ENCODE peak calls at places on chromosomes 7 and 10, in ten cellular contexts. S, C, I, Q, X, W, J, Y, U and F are unnamed samples.

GRCh38 chr10:100683545-100684127 is 61.7 kb upstream of the PAX2 start:
- DNase-seq in S (no peak), C (no peak), I (no peak), Q (no peak), X (no peak), W (peak), J (peak), Y (no peak), U (no peak), F (no peak)

GRCh38 chr10:93462881-93463280 is 19.3 kb downstream of the MYOF start:
- DNase-seq in S (peak), C (peak), I (peak), Q (no peak), X (no peak), W (no peak), J (no peak), Y (peak), U (peak), F (no peak)

GRCh38 chr7:112779667-112780066 is 10.5 kb downstream of the TMEM168 start:
- DNase-seq in S (no peak), C (peak), I (peak), Q (no peak), X (no peak), W (no peak), J (no peak), Y (no peak), U (peak), F (no peak)

GRCh38 chr10:126186746-126187145 is 201.5 kb downstream of the ADAM12 start:
- DNase-seq in S (no peak), C (peak), I (no peak), Q (no peak), X (no peak), W (no peak), J (no peak), Y (no peak), U (no peak), F (no peak)

GRCh38 chr7:105613611-105614330 is 32.5 kb upstream of the EFCAB10 start:
- DNase-seq in S (no peak), C (no peak), I (no peak), Q (no peak), X (no peak), W (no peak), J (no peak), Y (no peak), U (no peak), F (no peak)

GRCh38 chr10:84540022-84540616 is 211.7 kb downstream of the CCSER2 start:
- DNase-seq in S (peak), C (peak), I (peak), Q (peak), X (no peak), W (no peak), J (no peak), Y (peak), U (peak), F (peak)

GRCh38 chr7:47482013-47482761 is 99.7 kb downstream of the TNS3 start:
- DNase-seq in S (peak), C (peak), I (peak), Q (peak), X (no peak), W (no peak), J (no peak), Y (peak), U (peak), F (peak)

GRCh38 chr7:137606061-137606674 is 240.6 kb downstream of the DGKI start:
- DNase-seq in S (peak), C (peak), I (peak), Q (peak), X (peak), W (no peak), J (peak), Y (peak), U (peak), F (peak)

GRCh38 chr7:949021-949934 is 5.2 kb downstream of the ADAP1 start:
- DNase-seq in S (no peak), C (no peak), I (no peak), Q (no peak), X (no peak), W (no peak), J (no peak), Y (no peak), U (no peak), F (no peak)

GRCh38 chr10:75611081-75611971 is 179.9 kb downstream of the LRMDA start:
- DNase-seq in S (no peak), C (no peak), I (no peak), Q (no peak), X (no peak), W (no peak), J (no peak), Y (no peak), U (no peak), F (no peak)

GRCh38 chr10:76576276-76576962 is 1061.2 kb downstream of the KCNMA1 start:
- DNase-seq in S (peak), C (peak), I (peak), Q (no peak), X (no peak), W (no peak), J (no peak), Y (peak), U (peak), F (peak)

GRCh38 chr10:111440501-111440900 is 363.7 kb downstream of the ADRA2A start:
- DNase-seq in S (no peak), C (no peak), I (no peak), Q (no peak), X (no peak), W (no peak), J (no peak), Y (no peak), U (no peak), F (no peak)

GRCh38 chr7:408651-409343 is 110.8 kb downstream of the PDGFA start:
- DNase-seq in S (no peak), C (no peak), I (no peak), Q (no peak), X (no peak), W (no peak), J (no peak), Y (no peak), U (no peak), F (no peak)

GRCh38 chr7:137992738-137993394 is 9.0 kb downstream of the CREB3L2 start:
- DNase-seq in S (peak), C (peak), I (peak), Q (no peak), X (no peak), W (peak), J (no peak), Y (peak), U (peak), F (peak)

GRCh38 chr10:37638569-37638968 is 218.8 kb downstream of the ZNF248 start:
- DNase-seq in S (no peak), C (no peak), I (no peak), Q (no peak), X (no peak), W (no peak), J (no peak), Y (no peak), U (no peak), F (no peak)

GRCh38 chr10:84600947-84601346 is 272.6 kb downstream of the CCSER2 start:
- DNase-seq in S (no peak), C (no peak), I (no peak), Q (no peak), X (no peak), W (no peak), J (no peak), Y (no peak), U (no peak), F (no peak)

GRCh38 chr10:84196941-84197340 is 2.6 kb downstream of the CDHR1 start:
- DNase-seq in S (no peak), C (no peak), I (no peak), Q (no peak), X (no peak), W (no peak), J (no peak), Y (no peak), U (no peak), F (no peak)

GRCh38 chr10:91294134-91294906 is 73.9 kb downstream of the PCGF5 start:
- DNase-seq in S (no peak), C (no peak), I (no peak), Q (no peak), X (no peak), W (no peak), J (no peak), Y (peak), U (no peak), F (peak)

GRCh38 chr10:10490187-10490980 is 527.3 kb upstream of the CELF2 start:
- DNase-seq in S (peak), C (no peak), I (no peak), Q (no peak), X (no peak), W (no peak), J (no peak), Y (peak), U (no peak), F (peak)

GRCh38 chr7:98559958-98560357 is 57.1 kb upstream of the NPTX2 start:
- DNase-seq in S (no peak), C (no peak), I (no peak), Q (no peak), X (peak), W (peak), J (peak), Y (no peak), U (no peak), F (no peak)

GRCh38 chr7:139602143-139602722 is 78.7 kb downstream of the CLEC2L start:
- DNase-seq in S (peak), C (peak), I (peak), Q (peak), X (peak), W (no peak), J (peak), Y (peak), U (peak), F (peak)

GRCh38 chr7:101814996-101815825 is 2.2 kb upstream of the CUX1 start:
- DNase-seq in S (no peak), C (peak), I (no peak), Q (no peak), X (peak), W (peak), J (peak), Y (no peak), U (no peak), F (no peak)

GRCh38 chr7:21135437-21135836 is 292.4 kb upstream of the SP4 start:
- DNase-seq in S (no peak), C (no peak), I (no peak), Q (no peak), X (no peak), W (no peak), J (no peak), Y (no peak), U (no peak), F (no peak)

GRCh38 chr10:97475936-97476594 is 22.2 kb downstream of the MMS19 start:
- DNase-seq in S (peak), C (peak), I (peak), Q (no peak), X (no peak), W (no peak), J (no peak), Y (peak), U (peak), F (peak)

GRCh38 chr10:96073722-96074121 is 30.3 kb downstream of the CCNJ start:
- DNase-seq in S (peak), C (peak), I (peak), Q (no peak), X (no peak), W (peak), J (no peak), Y (peak), U (peak), F (peak)

GRCh38 chr7:90474284-90475210 is 5.1 kb downstream of the PTTG1IP2 start:
- DNase-seq in S (peak), C (peak), I (peak), Q (peak), X (no peak), W (no peak), J (no peak), Y (peak), U (peak), F (peak)

GRCh38 chr7:143305423-143306070 is 10.4 kb upstream of the CLCN1 start:
- DNase-seq in S (peak), C (peak), I (peak), Q (no peak), X (peak), W (peak), J (peak), Y (no peak), U (peak), F (peak)

GRCh38 chr10:24272374-24272773 is 63.4 kb downstream of the KIAA1217 start:
- DNase-seq in S (peak), C (peak), I (peak), Q (no peak), X (no peak), W (no peak), J (peak), Y (peak), U (no peak), F (no peak)

GRCh38 chr7:66013938-66014337 is 31.9 kb upstream of the GUSB start:
- DNase-seq in S (peak), C (peak), I (peak), Q (no peak), X (peak), W (no peak), J (peak), Y (peak), U (peak), F (peak)

GRCh38 chr7:22725585-22725984 is 1.4 kb upstream of the IL6 start:
- DNase-seq in S (peak), C (peak), I (peak), Q (no peak), X (peak), W (no peak), J (peak), Y (no peak), U (peak), F (peak)

GRCh38 chr10:5951167-5951711 is 26.1 kb downstream of the IL15RA start:
- DNase-seq in S (peak), C (peak), I (no peak), Q (no peak), X (no peak), W (peak), J (no peak), Y (peak), U (peak), F (peak)

GRCh38 chr10:14578060-14578952 is 196.4 kb downstream of the FAM107B start:
- DNase-seq in S (peak), C (peak), I (peak), Q (no peak), X (no peak), W (no peak), J (peak), Y (peak), U (no peak), F (no peak)

GRCh38 chr10:64867501-64867962 is 1346.3 kb downstream of the REEP3 start:
- DNase-seq in S (no peak), C (no peak), I (no peak), Q (no peak), X (no peak), W (no peak), J (no peak), Y (no peak), U (no peak), F (no peak)

GRCh38 chr7:122453432-122453831 is 148.9 kb upstream of the FEZF1 start:
- DNase-seq in S (no peak), C (no peak), I (no peak), Q (no peak), X (no peak), W (no peak), J (no peak), Y (no peak), U (no peak), F (no peak)

GRCh38 chr10:50846753-50847152 is 38.7 kb downstream of the A1CF start:
- DNase-seq in S (no peak), C (peak), I (peak), Q (no peak), X (peak), W (no peak), J (peak), Y (peak), U (peak), F (no peak)

GRCh38 chr7:359226-359775 is 69.3 kb downstream of the FOXL3 start:
- DNase-seq in S (no peak), C (no peak), I (no peak), Q (no peak), X (no peak), W (no peak), J (no peak), Y (no peak), U (no peak), F (no peak)

GRCh38 chr7:73647725-73648592 is 19.7 kb upstream of the VPS37D start:
- DNase-seq in S (no peak), C (no peak), I (no peak), Q (no peak), X (peak), W (no peak), J (peak), Y (no peak), U (no peak), F (no peak)

GRCh38 chr10:114881916-114882315 is 56.1 kb upstream of the TRUB1 start:
- DNase-seq in S (no peak), C (no peak), I (peak), Q (no peak), X (no peak), W (no peak), J (no peak), Y (no peak), U (no peak), F (no peak)
- H3K4me3 ChIP-seq in S (no peak), C (no peak), I (no peak), Q (no peak), X (no peak), W (no peak), J (no peak), Y (no peak), U (no peak), F (no peak)

GRCh38 chr7:27117687-27118491 is 12.7 kb downstream of the HOXA4 start:
- DNase-seq in S (peak), C (no peak), I (no peak), Q (no peak), X (no peak), W (no peak), J (peak), Y (peak), U (peak), F (no peak)
- H3K4me3 ChIP-seq in S (peak), C (no peak), I (no peak), Q (peak), X (no peak), W (no peak), J (peak), Y (peak), U (peak), F (no peak)

GRCh38 chr7:30912986-30913671 is 1.5 kb downstream of the AQP1 start:
- DNase-seq in S (no peak), C (no peak), I (no peak), Q (no peak), X (no peak), W (no peak), J (no peak), Y (no peak), U (no peak), F (peak)

GRCh38 chr7:30911561-30911969 is at the start of gene AQP1:
- DNase-seq in S (peak), C (no peak), I (peak), Q (no peak), X (peak), W (no peak), J (no peak), Y (peak), U (no peak), F (peak)

GRCh38 chr7:30912454-30912985 is 867 bp downstream of the AQP1 start:
- DNase-seq in S (no peak), C (no peak), I (no peak), Q (no peak), X (no peak), W (no peak), J (no peak), Y (no peak), U (no peak), F (no peak)

GRCh38 chr7:30911133-30911532 is 520 bp upstream of the AQP1 start:
- DNase-seq in S (no peak), C (no peak), I (no peak), Q (no peak), X (no peak), W (no peak), J (no peak), Y (no peak), U (no peak), F (no peak)

GRCh38 chr7:30912021-30912420 is 368 bp downstream of the AQP1 start:
- DNase-seq in S (no peak), C (no peak), I (no peak), Q (no peak), X (no peak), W (no peak), J (no peak), Y (no peak), U (no peak), F (no peak)
- H3K4me3 ChIP-seq in S (no peak), C (peak), I (no peak), Q (no peak), X (no peak), W (no peak), J (no peak), Y (no peak), U (no peak), F (peak)

GRCh38 chr10:72320676-72321247 is 34.0 kb downstream of the DNAJB12 start:
- DNase-seq in S (peak), C (peak), I (peak), Q (peak), X (peak), W (peak), J (peak), Y (peak), U (peak), F (peak)
- H3K4me3 ChIP-seq in S (peak), C (no peak), I (no peak), Q (no peak), X (no peak), W (peak), J (peak), Y (no peak), U (peak), F (peak)

GRCh38 chr7:19117870-19118608 is 603 bp upstream of the TWIST1 start:
- DNase-seq in S (no peak), C (peak), I (peak), Q (no peak), X (peak), W (no peak), J (peak), Y (no peak), U (peak), F (no peak)
- H3K4me3 ChIP-seq in S (peak), C (peak), I (peak), Q (peak), X (peak), W (no peak), J (peak), Y (peak), U (peak), F (peak)

GRCh38 chr10:121593676-121594075 is 4.6 kb downstream of the FGFR2 start:
- DNase-seq in S (no peak), C (no peak), I (no peak), Q (no peak), X (no peak), W (no peak), J (no peak), Y (no peak), U (no peak), F (no peak)
- H3K4me3 ChIP-seq in S (no peak), C (no peak), I (no peak), Q (no peak), X (no peak), W (no peak), J (peak), Y (no peak), U (no peak), F (no peak)

GRCh38 chr7:76296743-76297740 is 5.4 kb upstream of the HSPB1 start:
- DNase-seq in S (peak), C (peak), I (peak), Q (no peak), X (no peak), W (no peak), J (no peak), Y (peak), U (peak), F (peak)
- H3K4me3 ChIP-seq in S (peak), C (no peak), I (no peak), Q (no peak), X (no peak), W (no peak), J (no peak), Y (no peak), U (no peak), F (peak)